ENCODE peak calls at places on chromosomes 16 and 17, in ten cellular contexts. T, B, F, A, W, S, E, Z, H and L are unnamed samples.

GRCh38 chr16:84885024-84885910 is 65.5 kb downstream of the CRISPLD2 start:
- DNase-seq in T (no peak), B (no peak), F (no peak), A (no peak), W (no peak), S (peak), E (no peak), Z (no peak), H (no peak), L (peak)

GRCh38 chr16:31377210-31377903 is 15.8 kb upstream of the ITGAD start:
- DNase-seq in T (no peak), B (no peak), F (no peak), A (no peak), W (peak), S (no peak), E (no peak), Z (no peak), H (no peak), L (no peak)

GRCh38 chr16:69199382-69199781 is 12.4 kb downstream of the SNTB2 start:
- DNase-seq in T (no peak), B (no peak), F (peak), A (no peak), W (no peak), S (no peak), E (peak), Z (no peak), H (no peak), L (peak)

GRCh38 chr16:87008664-87009063 is 308.5 kb downstream of the C16orf95 start:
- DNase-seq in T (no peak), B (no peak), F (no peak), A (no peak), W (no peak), S (no peak), E (no peak), Z (no peak), H (no peak), L (no peak)

GRCh38 chr17:11704041-11704440 is 105.8 kb downstream of the DNAH9 start:
- DNase-seq in T (no peak), B (no peak), F (no peak), A (no peak), W (no peak), S (no peak), E (no peak), Z (no peak), H (no peak), L (no peak)

GRCh38 chr16:6165330-6165984 is 1067.9 kb upstream of the EEF2KMT start:
- DNase-seq in T (no peak), B (no peak), F (no peak), A (no peak), W (no peak), S (peak), E (peak), Z (no peak), H (no peak), L (no peak)

GRCh38 chr16:12801511-12802042 is 2.1 kb downstream of the CPPED1 start:
- DNase-seq in T (peak), B (no peak), F (peak), A (no peak), W (no peak), S (no peak), E (peak), Z (no peak), H (peak), L (peak)

GRCh38 chr17:57668332-57668731 is 76.8 kb downstream of the CCDC182 start:
- DNase-seq in T (no peak), B (no peak), F (no peak), A (no peak), W (peak), S (no peak), E (no peak), Z (no peak), H (no peak), L (no peak)

GRCh38 chr17:164536-165235 is 16.8 kb downstream of the DOC2B start:
- DNase-seq in T (no peak), B (no peak), F (peak), A (peak), W (no peak), S (peak), E (peak), Z (no peak), H (peak), L (peak)

GRCh38 chr16:9578459-9578858 is 487.0 kb downstream of the HAPSTR1 start:
- DNase-seq in T (no peak), B (no peak), F (no peak), A (no peak), W (no peak), S (no peak), E (no peak), Z (no peak), H (no peak), L (no peak)

GRCh38 chr16:21626659-21627277 is 25.6 kb downstream of the IGSF6 start:
- DNase-seq in T (peak), B (no peak), F (peak), A (no peak), W (no peak), S (no peak), E (peak), Z (peak), H (no peak), L (peak)

GRCh38 chr17:1592751-1593629 is 30.4 kb upstream of the PITPNA start:
- DNase-seq in T (no peak), B (no peak), F (no peak), A (no peak), W (peak), S (no peak), E (no peak), Z (no peak), H (peak), L (no peak)

DNA sequence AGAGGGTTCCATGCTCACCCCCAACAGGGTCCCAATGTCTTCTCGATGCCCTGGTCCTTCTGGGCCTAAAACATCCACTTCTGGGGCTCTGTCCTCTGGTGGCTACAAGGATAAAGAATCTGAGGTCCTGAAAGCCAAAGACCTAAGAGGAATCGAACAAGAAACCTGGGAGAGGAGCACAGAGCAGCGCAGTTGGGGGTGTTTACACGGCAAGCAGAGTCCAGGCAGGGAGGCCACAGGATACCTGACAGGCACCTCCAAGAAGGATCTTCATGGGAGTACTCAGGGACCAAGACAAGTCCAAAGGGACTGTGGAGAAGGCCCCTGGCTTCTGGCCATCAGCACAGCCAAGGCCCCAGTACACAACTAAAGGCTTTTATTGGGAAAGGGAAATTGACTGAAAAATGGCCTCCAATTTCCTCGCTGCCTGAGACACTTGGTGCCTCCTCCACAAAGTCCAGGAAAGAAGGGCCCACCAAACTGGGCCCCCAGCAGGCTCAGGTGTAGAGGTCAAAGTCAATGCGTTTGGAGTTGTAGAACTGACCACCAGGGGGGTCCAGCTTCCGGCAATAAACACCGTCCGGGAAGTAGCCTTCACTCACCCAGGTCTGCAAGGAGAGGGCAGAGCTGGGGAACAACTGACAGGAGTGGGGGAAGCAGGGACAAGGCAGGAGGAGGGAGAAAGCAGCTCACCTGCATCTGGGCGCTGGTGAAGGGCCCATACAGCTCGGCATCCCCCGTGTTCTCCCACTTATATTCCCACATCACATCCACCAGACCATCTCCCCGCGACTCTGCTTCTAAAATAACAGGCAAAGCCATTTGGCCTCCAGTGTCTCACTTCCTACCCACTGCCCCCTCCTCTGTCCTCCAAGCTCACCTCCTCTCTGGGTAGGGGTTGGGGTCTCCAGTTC is 2.4 kb downstream of the CD2BP2 start:
- DNase-seq in T (no peak), B (no peak), F (no peak), A (no peak), W (peak), S (peak), E (no peak), Z (no peak), H (peak), L (no peak)
- TF ChIP-seq CTCF in T (peak), B (no peak), F (peak), A (no peak), W (no peak), S (peak), E (no peak), Z (no peak), H (no peak), L (peak)

GRCh38 chr17:3815122-3815521 is 14.1 kb upstream of the ITGAE start:
- DNase-seq in T (no peak), B (no peak), F (no peak), A (no peak), W (no peak), S (no peak), E (no peak), Z (no peak), H (no peak), L (no peak)

GRCh38 chr17:3814361-3814760 is 13.4 kb upstream of the ITGAE start:
- DNase-seq in T (no peak), B (no peak), F (no peak), A (no peak), W (no peak), S (no peak), E (no peak), Z (no peak), H (no peak), L (no peak)

GRCh38 chr17:3817851-3818605 is 17.0 kb upstream of the ITGAE start:
- DNase-seq in T (no peak), B (no peak), F (no peak), A (no peak), W (no peak), S (no peak), E (no peak), Z (no peak), H (no peak), L (no peak)

GRCh38 chr17:3813171-3813570 is 12.2 kb upstream of the ITGAE start:
- DNase-seq in T (no peak), B (no peak), F (no peak), A (no peak), W (no peak), S (no peak), E (no peak), Z (no peak), H (no peak), L (no peak)

GRCh38 chr17:3815925-3816324 is 14.9 kb upstream of the ITGAE start:
- DNase-seq in T (no peak), B (no peak), F (no peak), A (no peak), W (no peak), S (no peak), E (no peak), Z (no peak), H (no peak), L (no peak)
- TF ChIP-seq CTCF in T (no peak), B (no peak), F (no peak), A (no peak), W (no peak), S (no peak), E (no peak), Z (no peak), H (no peak), L (no peak)

GRCh38 chr17:79150035-79150733 is 75.6 kb downstream of the ENGASE start:
- DNase-seq in T (no peak), B (no peak), F (no peak), A (no peak), W (no peak), S (no peak), E (no peak), Z (no peak), H (no peak), L (no peak)

GRCh38 chr17:79148584-79148983 is 74.0 kb downstream of the ENGASE start:
- DNase-seq in T (no peak), B (no peak), F (no peak), A (no peak), W (no peak), S (no peak), E (no peak), Z (no peak), H (no peak), L (no peak)

GRCh38 chr17:79146562-79146961 is 71.9 kb downstream of the ENGASE start:
- DNase-seq in T (no peak), B (no peak), F (no peak), A (no peak), W (no peak), S (no peak), E (no peak), Z (no peak), H (no peak), L (no peak)

GRCh38 chr17:79145548-79145947 is 70.9 kb downstream of the ENGASE start:
- DNase-seq in T (no peak), B (no peak), F (no peak), A (no peak), W (no peak), S (no peak), E (no peak), Z (no peak), H (no peak), L (no peak)

GRCh38 chr17:79147791-79148506 is 73.3 kb downstream of the ENGASE start:
- DNase-seq in T (no peak), B (no peak), F (no peak), A (no peak), W (no peak), S (no peak), E (no peak), Z (no peak), H (no peak), L (no peak)
- TF ChIP-seq CTCF in T (no peak), B (no peak), F (no peak), A (no peak), W (no peak), S (peak), E (no peak), Z (no peak), H (no peak), L (peak)

DNA sequence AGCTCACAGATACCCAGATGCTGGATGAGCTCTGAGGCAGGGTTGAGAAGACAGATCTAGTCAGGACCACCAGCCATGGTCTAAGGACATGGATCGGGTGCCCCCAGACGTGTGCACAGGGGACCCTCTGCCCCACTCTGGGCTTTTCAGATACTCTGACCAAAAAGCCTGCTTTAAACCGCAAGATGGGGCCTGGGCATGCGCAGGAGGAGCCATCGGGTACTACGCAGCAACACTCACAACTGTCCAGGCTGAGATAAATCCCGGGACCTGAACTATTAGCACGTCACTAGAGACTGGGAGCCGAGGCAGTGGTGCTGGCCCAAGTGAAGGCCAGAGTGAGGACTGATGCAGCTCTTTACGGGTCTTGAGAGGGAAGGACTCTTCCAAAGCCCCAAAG is 32.9 kb downstream of the SCNN1G start:
- DNase-seq in T (no peak), B (no peak), F (no peak), A (no peak), W (no peak), S (no peak), E (no peak), Z (no peak), H (no peak), L (no peak)
- TF ChIP-seq CTCF in T (no peak), B (no peak), F (no peak), A (no peak), W (no peak), S (no peak), E (no peak), Z (no peak), H (no peak), L (no peak)

GRCh38 chr16:73177896-73178295 is 130.0 kb upstream of the ZFHX3 start:
- DNase-seq in T (no peak), B (no peak), F (no peak), A (no peak), W (no peak), S (no peak), E (no peak), Z (no peak), H (no peak), L (no peak)

GRCh38 chr16:73179671-73180370 is 131.9 kb upstream of the ZFHX3 start:
- DNase-seq in T (no peak), B (no peak), F (no peak), A (no peak), W (no peak), S (no peak), E (no peak), Z (no peak), H (no peak), L (no peak)

GRCh38 chr16:73173396-73173795 is 125.5 kb upstream of the ZFHX3 start:
- DNase-seq in T (no peak), B (no peak), F (no peak), A (no peak), W (no peak), S (no peak), E (no peak), Z (peak), H (no peak), L (peak)

GRCh38 chr16:73172621-73173312 is 124.8 kb upstream of the ZFHX3 start:
- DNase-seq in T (peak), B (no peak), F (peak), A (peak), W (no peak), S (peak), E (no peak), Z (peak), H (peak), L (peak)

GRCh38 chr16:73176577-73177013 is 128.7 kb upstream of the ZFHX3 start:
- DNase-seq in T (peak), B (no peak), F (peak), A (no peak), W (no peak), S (no peak), E (peak), Z (no peak), H (no peak), L (peak)
- TF ChIP-seq CTCF in T (peak), B (no peak), F (peak), A (no peak), W (no peak), S (peak), E (peak), Z (peak), H (peak), L (peak)

GRCh38 chr16:67346328-67346727 is 19.7 kb downstream of the LRRC36 start:
- DNase-seq in T (no peak), B (no peak), F (no peak), A (no peak), W (no peak), S (no peak), E (peak), Z (no peak), H (no peak), L (no peak)

GRCh38 chr16:67345401-67345800 is 18.8 kb downstream of the LRRC36 start:
- DNase-seq in T (no peak), B (no peak), F (no peak), A (no peak), W (no peak), S (no peak), E (no peak), Z (no peak), H (peak), L (no peak)

GRCh38 chr16:67349172-67349571 is 22.6 kb downstream of the LRRC36 start:
- DNase-seq in T (no peak), B (no peak), F (peak), A (no peak), W (no peak), S (peak), E (peak), Z (no peak), H (no peak), L (peak)
- TF ChIP-seq CTCF in T (peak), B (no peak), F (peak), A (peak), W (peak), S (peak), E (peak), Z (peak), H (peak), L (peak)

DNA sequence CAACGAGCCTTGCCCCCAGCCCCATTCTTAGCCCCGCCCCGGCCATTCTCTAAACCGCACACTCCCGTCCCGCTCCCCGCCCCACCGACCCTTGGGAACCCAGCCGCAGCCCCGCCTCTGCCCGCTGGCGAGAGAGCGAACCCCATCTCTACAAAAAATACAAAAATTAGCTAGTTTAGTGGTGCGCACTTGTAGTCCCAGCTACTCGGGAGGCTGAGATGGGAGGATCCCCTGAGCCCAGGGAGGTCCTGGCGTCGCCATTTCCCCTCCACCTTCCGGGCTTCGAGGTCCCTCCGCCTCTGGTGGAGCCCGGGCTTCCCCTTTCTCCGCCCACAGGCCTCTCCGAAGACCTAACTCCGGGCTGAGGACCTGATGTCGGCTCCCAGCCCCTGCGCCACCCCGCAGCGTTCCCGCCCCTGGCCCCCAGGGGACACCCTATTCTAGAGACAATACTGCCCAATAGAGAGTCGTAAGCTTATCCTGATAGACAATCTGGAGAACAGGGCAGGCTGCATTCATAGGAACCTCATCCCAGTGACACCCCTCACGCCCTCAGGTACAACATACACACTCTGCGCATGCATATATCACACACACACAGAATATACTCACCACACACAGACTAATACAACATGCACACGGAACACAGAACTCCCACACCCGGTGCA is 483 bp upstream of the PROCA1 start:
- DNase-seq in T (no peak), B (no peak), F (no peak), A (peak), W (peak), S (peak), E (no peak), Z (no peak), H (peak), L (no peak)
- TF ChIP-seq CTCF in T (no peak), B (no peak), F (no peak), A (no peak), W (peak), S (peak), E (no peak), Z (no peak), H (no peak), L (no peak)

GRCh38 chr17:73769480-73769879 is 125.2 kb upstream of the SDK2 start:
- DNase-seq in T (no peak), B (no peak), F (no peak), A (no peak), W (no peak), S (no peak), E (no peak), Z (no peak), H (no peak), L (no peak)

GRCh38 chr17:73768691-73769090 is 124.4 kb upstream of the SDK2 start:
- DNase-seq in T (no peak), B (no peak), F (no peak), A (no peak), W (no peak), S (no peak), E (no peak), Z (no peak), H (no peak), L (no peak)

GRCh38 chr17:73772107-73772705 is 128.0 kb upstream of the SDK2 start:
- DNase-seq in T (no peak), B (no peak), F (no peak), A (no peak), W (no peak), S (no peak), E (no peak), Z (no peak), H (no peak), L (peak)

GRCh38 chr17:73770115-73770848 is 126.0 kb upstream of the SDK2 start:
- DNase-seq in T (peak), B (no peak), F (peak), A (peak), W (no peak), S (no peak), E (peak), Z (peak), H (peak), L (peak)

DNA sequence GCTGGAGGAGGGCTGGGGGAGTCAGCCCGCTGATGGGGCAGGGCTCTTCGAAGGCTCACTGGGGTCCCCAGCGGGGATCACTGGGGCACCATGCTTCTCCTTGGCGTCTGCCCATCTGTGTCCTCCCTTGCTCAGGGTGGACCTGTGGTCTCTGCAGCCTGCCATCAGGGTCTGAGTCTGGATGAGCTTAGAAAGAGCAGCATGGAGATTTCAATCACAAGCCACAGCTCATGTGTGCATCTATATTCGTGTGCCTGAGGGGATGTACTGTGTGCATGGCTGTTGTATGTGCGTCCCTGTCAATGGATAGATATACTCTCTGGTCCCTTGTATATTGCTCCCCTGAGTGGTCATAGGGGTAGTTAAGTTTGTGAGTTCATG is 126.6 kb upstream of the SDK2 start:
- DNase-seq in T (no peak), B (no peak), F (no peak), A (no peak), W (no peak), S (no peak), E (no peak), Z (no peak), H (no peak), L (no peak)
- TF ChIP-seq CTCF in T (no peak), B (no peak), F (no peak), A (no peak), W (no peak), S (no peak), E (no peak), Z (no peak), H (no peak), L (no peak)